ENCODE peak calls at places on chromosomes 2 and 18, in four cellular contexts. G is WTC11, B is A549, O is HepG2. X is an unnamed sample.

GRCh38 chr2:152174574-152174973 is 989 bp downstream of the STAM2 start:
- DNase-seq in G (no peak), B (no peak), O (no peak), X (no peak)

GRCh38 chr18:40011201-40011600 is 1943.8 kb upstream of the PIK3C3 start:
- DNase-seq in G (no peak), B (no peak), O (no peak), X (no peak)

GRCh38 chr2:228938629-228939028 is 332.5 kb downstream of the PID1 start:
- DNase-seq in G (no peak), B (no peak), O (no peak), X (no peak)

GRCh38 chr2:210190345-210190744 is 19.1 kb upstream of the KANSL1L start:
- DNase-seq in G (no peak), B (no peak), O (no peak), X (no peak)

GRCh38 chr2:16023663-16024360 is 83.5 kb downstream of the MYCN start:
- DNase-seq in G (no peak), B (no peak), O (no peak), X (no peak)

GRCh38 chr18:3384664-3385189 is 65.2 kb upstream of the TGIF1 start:
- DNase-seq in G (no peak), B (peak; percentile 31), O (peak; percentile 39), X (no peak)

GRCh38 chr2:96623116-96623515 is 15.0 kb downstream of the KANSL3 start:
- DNase-seq in G (no peak), B (no peak), O (no peak), X (no peak)

GRCh38 chr2:136134126-136134525 is 16.2 kb upstream of the CXCR4 start:
- DNase-seq in G (no peak), B (no peak), O (no peak), X (no peak)

GRCh38 chr2:159211447-159212396 is 74.8 kb downstream of the WDSUB1 start:
- DNase-seq in G (peak; percentile 56), B (no peak), O (peak; percentile 67), X (no peak)

GRCh38 chr2:237591379-237591881 is 896 bp upstream of the RAB17 start:
- DNase-seq in G (no peak), B (no peak), O (no peak), X (no peak)

GRCh38 chr2:190023860-190024259 is 38.7 kb downstream of the MSTN start:
- DNase-seq in G (no peak), B (peak; percentile 13), O (peak; percentile 57), X (peak; percentile 27)

DNA sequence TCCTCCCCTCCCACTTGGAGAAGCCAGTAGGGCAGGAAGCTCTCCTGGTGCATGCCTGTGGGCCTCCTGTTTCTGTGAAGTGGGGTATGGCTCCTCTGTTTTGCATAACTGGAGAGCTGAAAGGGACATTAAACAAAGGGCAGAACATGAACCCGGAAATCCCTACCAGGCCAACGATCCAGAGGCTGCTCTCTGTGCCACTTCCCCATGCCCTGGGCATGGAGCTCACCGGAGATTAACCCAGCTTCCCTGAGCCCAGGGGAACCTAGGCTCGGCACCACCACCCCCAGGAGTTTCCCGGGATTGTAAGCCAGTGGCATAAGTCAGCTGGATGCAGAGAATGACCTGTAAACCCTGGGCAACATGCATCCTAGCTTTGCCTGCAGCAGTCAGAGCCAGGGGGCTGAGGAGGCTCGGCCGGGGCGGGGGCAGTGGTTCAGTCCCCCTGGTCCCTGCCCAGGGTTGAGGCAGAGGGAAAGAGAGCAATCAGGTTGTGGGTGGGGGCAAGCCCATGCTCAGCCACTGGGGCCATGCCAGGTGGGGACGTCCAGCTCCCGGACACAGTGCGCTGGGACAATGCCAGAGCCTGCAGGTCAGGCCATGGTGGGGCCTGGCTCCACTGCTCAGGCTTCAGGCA is 49.5 kb downstream of the TIMM21 start:
- DNase-seq in G (no peak), B (no peak), O (no peak), X (no peak)
- TF ChIP-seq HMGXB4 in G (no peak), B (no peak), O (no peak), X (no peak)

DNA sequence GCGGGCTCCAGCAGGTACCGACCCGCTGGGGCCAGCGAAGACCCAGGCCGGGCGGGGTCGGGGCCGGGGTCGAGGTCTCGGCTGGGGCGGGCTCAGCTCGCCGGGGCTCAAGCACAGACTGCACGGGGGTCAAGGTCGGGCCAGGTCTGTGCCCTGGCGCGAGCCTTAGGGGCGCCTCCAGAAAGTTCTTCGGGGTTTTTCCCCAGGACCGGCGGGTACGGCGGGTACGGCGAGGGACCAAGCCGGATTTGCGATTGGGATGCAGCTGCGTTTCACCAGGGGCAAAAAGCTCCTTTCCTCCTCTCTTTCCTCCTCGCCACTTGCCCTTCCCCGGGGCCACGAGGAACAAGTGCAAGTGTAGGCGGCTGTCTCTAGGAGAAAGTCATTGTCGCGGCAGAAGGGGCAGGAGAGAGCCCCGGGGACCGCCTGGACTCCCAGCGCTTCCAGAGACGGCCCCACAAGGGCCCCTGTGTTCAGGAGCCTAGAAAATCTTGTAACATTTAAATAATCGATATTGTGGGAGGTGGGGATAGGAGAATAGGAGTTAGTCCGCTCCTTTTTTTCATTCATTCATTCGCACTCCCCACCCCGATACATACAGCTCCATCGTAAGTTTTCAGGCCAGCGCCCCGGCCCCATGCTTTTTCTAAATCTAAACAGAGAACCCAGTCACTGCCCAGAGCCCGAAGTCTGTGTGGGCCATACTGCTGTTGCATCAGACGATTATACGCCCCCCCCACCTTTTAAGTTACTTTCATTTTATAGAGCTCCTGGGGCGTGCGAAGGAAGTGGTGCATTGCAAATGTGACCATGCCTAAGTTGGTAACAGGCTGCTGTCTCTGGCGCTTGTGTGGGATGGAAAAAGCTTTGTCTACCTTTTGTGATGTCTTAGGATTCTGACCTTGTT is 679 bp downstream of the PMAIP1 start:
- DNase-seq in G (peak; percentile 53), B (no peak), O (no peak), X (peak; percentile 49)
- TF ChIP-seq HMGXB4 in G (no peak), B (no peak), O (no peak), X (no peak)

GRCh38 chr18:54924948-54925347 is 34.3 kb downstream of the CCDC68 start:
- DNase-seq in G (no peak), B (no peak), O (no peak), X (no peak)
- TF ChIP-seq HMGXB4 in G (no peak), B (no peak), O (no peak), X (no peak)

DNA sequence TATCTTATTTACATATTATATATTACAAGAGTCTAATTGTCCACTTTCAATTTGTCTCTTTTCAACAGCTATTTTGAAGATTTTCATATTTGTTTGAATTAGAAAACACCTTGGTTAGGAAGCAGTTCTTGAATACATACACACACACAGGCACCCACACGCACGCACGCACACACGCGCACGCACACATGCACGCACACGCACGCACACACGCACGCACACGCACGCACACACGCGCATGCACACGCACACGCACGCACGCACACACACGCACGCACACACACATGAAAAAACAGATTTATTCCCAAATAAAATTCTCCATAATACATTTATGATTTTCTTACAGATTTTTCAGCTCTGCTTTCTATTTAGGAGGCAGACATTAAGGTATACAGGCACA is 220.7 kb downstream of the NYAP2 start:
- DNase-seq in G (no peak), B (no peak), O (no peak), X (no peak)
- TF ChIP-seq HMGXB4 in G (no peak), B (no peak), O (no peak), X (no peak)

DNA sequence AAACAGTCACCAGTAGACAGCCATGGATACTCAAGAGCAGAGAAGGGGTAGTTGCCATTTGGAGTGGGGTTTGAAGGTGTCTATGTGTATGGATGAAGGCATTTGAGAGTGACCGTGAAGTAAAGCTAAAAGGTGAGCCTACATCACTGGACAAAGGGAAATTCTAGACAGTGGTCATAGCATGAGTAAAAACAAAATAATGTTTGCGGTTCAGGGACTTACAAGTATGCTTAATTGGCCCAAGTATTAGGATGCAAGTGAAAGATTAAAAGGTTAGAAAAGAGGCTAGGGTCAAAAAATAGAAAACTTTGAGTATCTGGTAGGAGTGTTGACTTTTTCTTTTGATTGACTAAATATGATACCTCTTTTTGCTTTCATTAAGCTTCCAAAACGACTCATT is 238.1 kb upstream of the SLC8A1 start:
- DNase-seq in G (no peak), B (no peak), O (no peak), X (no peak)
- TF ChIP-seq HMGXB4 in G (no peak), B (no peak), O (no peak), X (no peak)

DNA sequence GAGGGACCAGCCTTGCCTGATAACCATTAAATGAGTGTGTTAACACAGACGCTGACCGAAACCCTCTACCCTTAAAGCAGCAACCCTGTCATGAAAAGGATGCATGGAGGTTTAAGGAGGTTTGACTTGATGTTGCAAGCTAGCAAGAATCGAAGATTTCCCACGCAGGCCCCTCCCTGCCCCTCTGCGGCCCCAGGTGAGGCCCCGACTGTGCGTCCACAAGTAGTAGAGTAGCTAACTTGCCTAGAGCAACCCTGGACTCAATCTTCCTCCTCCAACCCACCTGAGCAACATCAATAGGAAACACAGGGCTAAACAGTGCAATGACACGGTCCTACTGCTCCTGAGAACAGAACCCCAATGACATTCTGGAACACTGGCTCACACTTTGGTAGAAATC is 150.1 kb downstream of the COL4A4 start:
- DNase-seq in G (no peak), B (no peak), O (no peak), X (no peak)
- TF ChIP-seq HMGXB4 in G (no peak), B (no peak), O (no peak), X (no peak)

DNA sequence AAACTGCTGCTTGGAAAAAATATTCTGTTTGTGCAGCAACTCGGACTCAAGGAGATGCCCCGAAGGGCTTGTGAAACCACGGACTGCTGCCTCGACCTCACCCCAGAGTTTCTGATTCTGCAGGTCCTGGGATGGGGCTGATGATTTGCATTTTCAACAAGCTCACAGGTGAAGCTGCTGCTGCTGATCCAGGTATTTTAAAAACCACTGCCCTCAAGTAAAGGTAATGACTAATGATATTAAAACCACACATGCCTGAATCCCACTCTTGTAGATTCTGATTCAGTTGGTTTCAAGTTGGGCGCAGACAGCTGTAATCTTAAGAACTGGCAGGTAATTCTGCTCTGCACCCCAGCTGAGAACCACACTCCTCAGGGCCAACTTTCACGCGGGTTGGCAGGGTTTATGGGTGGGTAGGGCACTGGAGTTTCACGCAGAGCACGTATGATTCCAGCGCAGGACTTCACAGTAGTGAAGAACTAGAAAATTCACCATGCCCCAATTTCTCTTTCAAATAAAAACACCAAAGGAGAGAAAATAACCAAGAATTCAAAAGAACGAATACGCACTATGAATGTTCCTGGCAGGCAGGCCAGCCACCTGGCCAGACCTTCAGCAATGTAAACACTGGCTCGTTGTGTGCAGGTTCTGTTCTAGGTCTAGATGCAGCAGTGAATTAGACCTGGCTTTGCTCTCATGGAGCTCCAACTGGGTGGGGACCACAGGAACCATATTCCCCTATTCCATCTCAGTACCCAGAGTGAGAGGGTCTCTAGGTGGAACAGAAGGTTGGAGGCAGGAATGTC is 74.6 kb upstream of the ZFP36L2 start:
- DNase-seq in G (no peak), B (no peak), O (peak; percentile 29), X (no peak)
- TF ChIP-seq HMGXB4 in G (no peak), B (no peak), O (no peak), X (no peak)

DNA sequence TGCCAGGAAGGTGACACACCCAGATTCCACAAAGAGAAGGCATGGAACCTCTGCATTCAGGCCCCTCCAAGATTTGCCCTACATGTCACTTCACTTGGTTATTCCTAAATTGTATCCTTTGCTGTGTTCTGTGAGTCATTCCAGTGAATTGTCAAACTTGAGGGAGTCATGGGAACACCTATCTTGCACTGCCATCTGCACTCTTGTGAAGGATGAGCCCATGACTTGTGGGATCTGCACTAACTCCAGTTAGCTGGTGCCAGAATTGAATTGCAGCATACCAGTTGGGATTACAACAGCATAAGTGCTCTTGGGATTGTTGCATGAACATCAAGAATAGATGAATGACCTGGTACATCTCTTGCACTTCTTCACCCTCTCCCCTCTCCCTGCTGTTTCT is 1288.1 kb upstream of the ZEB2 start:
- DNase-seq in G (no peak), B (no peak), O (no peak), X (peak; percentile 14)
- TF ChIP-seq HMGXB4 in G (no peak), B (no peak), O (no peak), X (no peak)

GRCh38 chr2:202140522-202141292 is 67.7 kb downstream of the KIAA2012 start:
- DNase-seq in G (no peak), B (no peak), O (no peak), X (no peak)
- TF ChIP-seq HMGXB4 in G (no peak), B (no peak), O (no peak), X (no peak)